ENCODE peak calls at places on chromosomes 5 and 9, in seven cellular contexts. R, B, T, S, M, H and F are unnamed samples.

GRCh38 chr9:28212979-28213378 is 639.7 kb upstream of the C9orf72 start:
- DNase-seq in R (no peak), T (no peak), M (no peak), B (no peak), H (peak), S (peak), F (no peak)

GRCh38 chr9:123008909-123009308 is 24.6 kb upstream of the GPR21 start:
- DNase-seq in B (no peak), T (no peak), M (no peak), S (no peak), H (no peak), R (no peak), F (no peak)

GRCh38 chr9:134375011-134375390 is 48.7 kb downstream of the RXRA start:
- DNase-seq in B (no peak), T (no peak), S (no peak), R (no peak), H (peak), M (no peak), F (no peak)

GRCh38 chr5:59660737-59661136 is 232.8 kb downstream of the PDE4D start:
- DNase-seq in S (peak), H (peak), B (peak), M (no peak), T (no peak), R (peak), F (no peak)

GRCh38 chr5:157324237-157324636 is 58.3 kb downstream of the CYFIP2 start:
- DNase-seq in M (no peak), T (no peak), S (no peak), H (no peak), R (no peak), B (no peak), F (no peak)

GRCh38 chr9:124040186-124040920 is 28.8 kb downstream of the LHX2 start:
- DNase-seq in M (no peak), H (peak), R (no peak), T (no peak), S (peak), B (no peak), F (no peak)

GRCh38 chr9:134992755-134993124 is 75.0 kb upstream of the FCN1 start:
- DNase-seq in B (no peak), S (no peak), H (no peak), M (no peak), R (no peak), T (no peak), F (peak)

GRCh38 chr9:94018628-94019027 is 63.5 kb upstream of the BARX1 start:
- DNase-seq in R (no peak), T (no peak), H (peak), B (no peak), M (peak), S (peak), F (no peak)

GRCh38 chr5:61366841-61367240 is 34.8 kb downstream of the ZSWIM6 start:
- DNase-seq in S (no peak), T (no peak), M (no peak), B (no peak), H (no peak), R (no peak), F (no peak)

GRCh38 chr5:77358566-77359205 is 133.4 kb downstream of the WDR41 start:
- DNase-seq in R (no peak), M (no peak), S (peak), H (peak), T (no peak), B (no peak), F (no peak)

GRCh38 chr5:87394407-87394806 is 18.3 kb downstream of the CCNH start:
- DNase-seq in M (no peak), H (peak), R (no peak), S (peak), T (no peak), B (no peak), F (no peak)

GRCh38 chr5:132060501-132061161 is at the start of gene IL3:
- DNase-seq in R (no peak), B (no peak), S (no peak), M (no peak), T (no peak), H (no peak), F (peak)

GRCh38 chr9:73137286-73137899 is 14.3 kb upstream of the ANXA1 start:
- DNase-seq in B (no peak), T (no peak), S (no peak), H (peak), M (no peak), R (no peak), F (no peak)